ENCODE peak calls at places on chromosomes 7 and 10, in nine cellular contexts. S, F, G, H, Q, I, L, W and J are unnamed samples.

GRCh38 chr10:23918839-23919238 is 290.1 kb upstream of the KIAA1217 start:
- DNase-seq in S (no peak), F (no peak), G (no peak), H (peak; percentile 55), Q (no peak), I (no peak), L (no peak), W (no peak), J (no peak)

GRCh38 chr7:17298102-17298839 is at the start of gene AHR:
- DNase-seq in S (peak; percentile 88), F (peak; percentile 85), G (peak; percentile 97), H (peak; percentile 94), Q (peak; percentile 89), I (peak; percentile 98), L (peak; percentile 92), W (peak; percentile 98), J (peak; percentile 96)

GRCh38 chr7:142516038-142516501 is 233.2 kb upstream of the PRSS1 start:
- DNase-seq in S (no peak), F (no peak), G (peak; percentile 79), H (peak; percentile 73), Q (peak; percentile 29), I (peak; percentile 79), L (peak; percentile 33), W (no peak), J (no peak)

GRCh38 chr7:151876112-151876898 is 610 bp downstream of the PRKAG2 start:
- DNase-seq in S (peak; percentile 78), F (peak; percentile 77), G (peak; percentile 21), H (peak; percentile 90), Q (no peak), I (peak; percentile 15), L (peak; percentile 92), W (peak; percentile 93), J (peak; percentile 93)

GRCh38 chr10:28293238-28294168 is 9.4 kb downstream of the MPP7 start:
- DNase-seq in S (no peak), F (no peak), G (peak; percentile 8), H (peak; percentile 45), Q (no peak), I (no peak), L (no peak), W (no peak), J (no peak)

GRCh38 chr10:91006001-91006751 is 85.3 kb upstream of the ANKRD1 start:
- DNase-seq in S (peak; percentile 34), F (peak; percentile 46), G (peak; percentile 87), H (peak; percentile 79), Q (peak; percentile 43), I (peak; percentile 81), L (peak; percentile 27), W (peak; percentile 70), J (peak; percentile 79)

GRCh38 chr7:114590298-114590697 is 175.7 kb downstream of the FOXP2 start:
- DNase-seq in S (no peak), F (no peak), G (no peak), H (no peak), Q (no peak), I (no peak), L (no peak), W (no peak), J (no peak)

GRCh38 chr7:89839329-89839728 is 314.9 kb upstream of the STEAP1 start:
- DNase-seq in S (no peak), F (no peak), G (no peak), H (no peak), Q (no peak), I (no peak), L (no peak), W (no peak), J (no peak)

GRCh38 chr7:130400120-130400572 is 19.9 kb downstream of the CPA1 start:
- DNase-seq in S (no peak), F (no peak), G (peak; percentile 67), H (no peak), Q (no peak), I (peak; percentile 85), L (no peak), W (no peak), J (no peak)

GRCh38 chr7:147171013-147171391 is 1054.4 kb downstream of the CNTNAP2 start:
- DNase-seq in S (no peak), F (no peak), G (no peak), H (peak; percentile 44), Q (no peak), I (no peak), L (no peak), W (no peak), J (no peak)

GRCh38 chr7:16083931-16084330 is 337.4 kb downstream of the CRPPA start:
- DNase-seq in S (no peak), F (no peak), G (no peak), H (no peak), Q (no peak), I (peak; percentile 45), L (no peak), W (no peak), J (no peak)

GRCh38 chr7:88217675-88218427 is 2.0 kb downstream of the SRI start:
- DNase-seq in S (no peak), F (no peak), G (no peak), H (no peak), Q (no peak), I (no peak), L (no peak), W (no peak), J (no peak)

GRCh38 chr7:223118-223800 is 30.9 kb downstream of the FAM20C start:
- DNase-seq in S (no peak), F (no peak), G (no peak), H (no peak), Q (no peak), I (no peak), L (no peak), W (no peak), J (no peak)

GRCh38 chr10:113335603-113336002 is 217.2 kb upstream of the HABP2 start:
- DNase-seq in S (no peak), F (no peak), G (peak; percentile 22), H (no peak), Q (no peak), I (peak; percentile 55), L (no peak), W (no peak), J (no peak)

GRCh38 chr7:43872401-43873165 is 3.3 kb upstream of the MRPS24 start:
- DNase-seq in S (no peak), F (peak; percentile 61), G (peak; percentile 91), H (peak; percentile 52), Q (peak; percentile 57), I (peak; percentile 76), L (no peak), W (peak; percentile 81), J (peak; percentile 64)

GRCh38 chr7:55065079-55065478 is 46.3 kb downstream of the EGFR start:
- DNase-seq in S (peak; percentile 59), F (peak; percentile 70), G (peak; percentile 98), H (no peak), Q (peak; percentile 93), I (peak; percentile 97), L (no peak), W (peak; percentile 90), J (no peak)

GRCh38 chr7:139693651-139694388 is 84.0 kb downstream of the HIPK2 start:
- DNase-seq in S (no peak), F (no peak), G (peak; percentile 40), H (no peak), Q (no peak), I (no peak), L (no peak), W (no peak), J (no peak)

GRCh38 chr7:39613577-39613976 is 9.8 kb upstream of the RALA start:
- DNase-seq in S (no peak), F (no peak), G (no peak), H (no peak), Q (no peak), I (no peak), L (no peak), W (no peak), J (no peak)

DNA sequence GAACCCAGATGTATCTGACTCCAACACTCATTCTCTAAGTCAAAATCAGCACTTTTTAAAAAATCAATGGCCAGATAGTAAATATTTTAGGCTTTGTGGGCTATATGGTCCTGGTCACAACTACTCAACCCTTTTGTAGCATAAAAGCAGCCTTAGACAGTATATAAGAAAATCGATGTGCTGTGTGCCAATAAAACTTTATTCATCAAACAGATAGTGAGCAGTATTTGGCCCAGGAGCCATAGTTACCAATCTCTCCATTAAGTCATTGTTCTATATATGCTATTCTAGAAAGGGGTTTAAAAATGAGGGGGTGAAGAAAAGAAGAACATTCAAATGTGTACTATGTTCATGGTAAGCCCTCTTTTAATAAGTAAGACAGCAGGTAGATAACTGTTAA is 18.5 kb upstream of the GPAM start:
- DNase-seq in S (no peak), F (no peak), G (no peak), H (no peak), Q (no peak), I (no peak), L (no peak), W (no peak), J (no peak)
- H3K27ac ChIP-seq in S (no peak overlapping the region), F (no peak overlapping the region), G (no peak overlapping the region), H (no peak overlapping the region), Q (no peak overlapping the region), I (no peak overlapping the region), L (no peak overlapping the region), W (no peak overlapping the region), J (no peak overlapping the region)

GRCh38 chr7:41979834-41980307 is 257.1 kb downstream of the GLI3 start:
- DNase-seq in S (peak; percentile 35), F (peak; percentile 44), G (peak; percentile 73), H (peak; percentile 78), Q (no peak), I (peak; percentile 87), L (no peak), W (no peak), J (no peak)
- H3K27ac ChIP-seq in S (no peak overlapping the region), F (peak overlapping the region; percentile 51), G (no peak overlapping the region), H (no peak overlapping the region), Q (no peak overlapping the region), I (no peak overlapping the region), L (no peak overlapping the region), W (peak overlapping the region; percentile 70), J (no peak overlapping the region)

DNA sequence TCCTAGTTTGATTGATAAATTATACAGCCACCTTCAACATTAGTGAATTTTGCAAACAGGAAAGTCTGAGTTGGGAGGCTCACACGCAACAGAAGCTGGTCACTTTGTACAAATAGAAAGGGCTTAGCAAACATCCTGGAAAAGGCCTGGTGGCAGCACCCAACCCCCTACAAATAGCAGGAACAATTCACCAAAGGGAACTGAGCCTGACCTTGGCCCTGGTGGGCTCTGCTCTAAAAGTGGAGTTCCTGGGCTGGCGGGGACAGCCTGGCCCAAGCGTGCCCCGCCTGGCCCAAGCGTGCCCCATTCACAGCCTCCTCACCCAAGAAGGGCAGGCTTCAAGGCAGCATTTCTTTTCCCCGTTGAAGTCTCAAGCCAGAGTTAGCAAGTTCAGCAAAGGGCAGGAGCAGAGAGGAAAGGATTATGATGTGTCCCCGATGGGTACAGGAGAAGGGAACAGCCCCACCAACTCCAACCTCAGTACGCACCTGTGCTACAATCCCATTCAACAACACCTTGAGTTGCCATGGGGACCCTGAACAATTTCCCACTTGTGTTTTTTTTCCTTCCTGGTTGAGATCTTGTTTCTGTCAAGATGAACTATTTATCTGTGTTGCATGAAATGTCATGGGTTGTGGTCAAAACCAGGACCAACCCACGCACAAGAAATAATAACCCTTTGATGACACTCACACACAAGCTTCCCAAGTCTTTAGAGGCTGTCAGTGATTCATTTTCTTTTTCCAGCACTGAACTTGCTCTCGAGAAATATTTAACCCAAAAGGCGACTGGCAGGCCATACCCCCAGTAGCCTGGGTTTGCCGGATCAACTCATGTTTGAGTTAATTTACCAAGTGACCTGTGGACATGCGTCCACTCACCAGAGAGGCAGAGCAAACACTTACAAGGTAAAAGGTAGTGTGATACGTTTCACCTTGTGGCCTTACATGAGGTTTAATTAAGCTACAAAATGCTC is 43.3 kb downstream of the RGS10 start:
- DNase-seq in S (no peak), F (no peak), G (no peak), H (no peak), Q (no peak), I (peak; percentile 35), L (no peak), W (no peak), J (no peak)
- H3K27ac ChIP-seq in S (no peak overlapping the region), F (no peak overlapping the region), G (no peak overlapping the region), H (no peak overlapping the region), Q (no peak overlapping the region), I (no peak overlapping the region), L (no peak overlapping the region), W (no peak overlapping the region), J (peak overlapping the region; percentile 37)

GRCh38 chr7:158445421-158446175 is 142.0 kb downstream of the PTPRN2 start:
- DNase-seq in S (no peak), F (no peak), G (no peak), H (peak; percentile 70), Q (no peak), I (no peak), L (no peak), W (no peak), J (no peak)
- H3K27ac ChIP-seq in S (no peak overlapping the region), F (no peak overlapping the region), G (no peak overlapping the region), H (no peak overlapping the region), Q (no peak overlapping the region), I (no peak overlapping the region), L (no peak overlapping the region), W (no peak overlapping the region), J (no peak overlapping the region)